ENCODE peak calls at places on chromosomes 6 and 20, in ten cellular contexts. J, P, Q, H, V, M, Y, D, N and O are unnamed samples.

GRCh38 chr6:149933461-149933860 is 8.4 kb upstream of the ULBP2 start:
- DNase-seq in J (no peak), P (no peak), Q (no peak), H (no peak), V (no peak), M (no peak), Y (no peak), D (no peak), N (no peak), O (peak; percentile 17)

GRCh38 chr20:54139188-54139587 is 34.6 kb downstream of the CYP24A1 start:
- DNase-seq in J (no peak), P (no peak), Q (no peak), H (no peak), V (peak; percentile 37), M (no peak), Y (no peak), D (no peak), N (no peak), O (no peak)

GRCh38 chr6:100839419-100839818 is 41.7 kb downstream of the ASCC3 start:
- DNase-seq in J (no peak), P (no peak), Q (no peak), H (no peak), V (no peak), M (no peak), Y (no peak), D (no peak), N (no peak), O (no peak)

GRCh38 chr6:51986864-51987263 is 100.5 kb downstream of the PKHD1 start:
- DNase-seq in J (no peak), P (no peak), Q (no peak), H (no peak), V (no peak), M (no peak), Y (no peak), D (no peak), N (no peak), O (no peak)

GRCh38 chr20:2125474-2126112 is 24.0 kb downstream of the STK35 start:
- DNase-seq in J (no peak), P (no peak), Q (no peak), H (no peak), V (no peak), M (no peak), Y (no peak), D (no peak), N (no peak), O (no peak)

GRCh38 chr6:157339432-157339831 is 16.1 kb upstream of the TMEM242 start:
- DNase-seq in J (no peak), P (no peak), Q (no peak), H (no peak), V (no peak), M (no peak), Y (no peak), D (no peak), N (no peak), O (no peak)

GRCh38 chr6:156980515-156980914 is 203.3 kb downstream of the ARID1B start:
- DNase-seq in J (no peak), P (no peak), Q (peak; percentile 51), H (peak; percentile 37), V (no peak), M (no peak), Y (no peak), D (no peak), N (no peak), O (no peak)

GRCh38 chr20:20561841-20562240 is 150.6 kb downstream of the RALGAPA2 start:
- DNase-seq in J (no peak), P (no peak), Q (no peak), H (no peak), V (no peak), M (no peak), Y (no peak), D (no peak), N (no peak), O (no peak)

DNA sequence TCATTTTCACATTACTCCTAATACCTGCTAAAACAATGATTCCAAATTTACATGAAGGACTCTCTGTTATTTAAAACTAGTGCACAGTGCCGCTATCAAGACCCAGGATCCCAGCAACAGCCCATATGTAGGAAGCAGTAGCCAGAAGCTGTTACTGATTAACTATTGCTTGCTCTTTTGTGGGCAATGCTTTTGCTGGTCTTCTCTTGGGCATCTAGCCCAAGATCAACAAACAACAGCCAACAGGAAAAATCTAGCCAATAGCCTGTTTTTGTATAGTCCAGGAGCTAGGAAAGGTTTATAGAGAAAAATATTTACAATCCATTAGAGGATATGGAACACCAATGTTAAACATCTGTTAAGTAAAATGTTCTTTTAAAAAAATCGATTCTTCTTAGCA is 22.1 kb upstream of the TENT5A start:
- DNase-seq in J (no peak), P (no peak), Q (no peak), H (no peak), V (no peak), M (no peak), Y (no peak), D (no peak), N (no peak), O (no peak)
- TF ChIP-seq CTCF in J (no peak), P (no peak), Q (no peak), H (no peak), V (no peak), M (no peak), Y (no peak), D (no peak), N (no peak), O (no peak)

GRCh38 chr6:20153194-20153593 is 59.1 kb downstream of the MBOAT1 start:
- DNase-seq in J (no peak), P (no peak), Q (no peak), H (no peak), V (no peak), M (no peak), Y (no peak), D (no peak), N (no peak), O (no peak)
- TF ChIP-seq CTCF in J (no peak), P (no peak), Q (no peak), H (no peak), V (no peak), M (no peak), Y (no peak), D (no peak), N (no peak), O (no peak)

GRCh38 chr6:15256538-15257222 is 10.8 kb downstream of the JARID2 start:
- DNase-seq in J (no peak), P (peak; percentile 41), Q (no peak), H (no peak), V (no peak), M (no peak), Y (no peak), D (no peak), N (no peak), O (no peak)

GRCh38 chr6:15255481-15256414 is 9.9 kb downstream of the JARID2 start:
- DNase-seq in J (no peak), P (no peak), Q (no peak), H (no peak), V (no peak), M (no peak), Y (no peak), D (no peak), N (no peak), O (no peak)

GRCh38 chr6:15252205-15252604 is 6.3 kb downstream of the JARID2 start:
- DNase-seq in J (no peak), P (no peak), Q (no peak), H (no peak), V (no peak), M (no peak), Y (no peak), D (no peak), N (no peak), O (no peak)

GRCh38 chr6:15253107-15254073 is 7.5 kb downstream of the JARID2 start:
- DNase-seq in J (no peak), P (no peak), Q (no peak), H (no peak), V (no peak), M (no peak), Y (no peak), D (no peak), N (no peak), O (no peak)

DNA sequence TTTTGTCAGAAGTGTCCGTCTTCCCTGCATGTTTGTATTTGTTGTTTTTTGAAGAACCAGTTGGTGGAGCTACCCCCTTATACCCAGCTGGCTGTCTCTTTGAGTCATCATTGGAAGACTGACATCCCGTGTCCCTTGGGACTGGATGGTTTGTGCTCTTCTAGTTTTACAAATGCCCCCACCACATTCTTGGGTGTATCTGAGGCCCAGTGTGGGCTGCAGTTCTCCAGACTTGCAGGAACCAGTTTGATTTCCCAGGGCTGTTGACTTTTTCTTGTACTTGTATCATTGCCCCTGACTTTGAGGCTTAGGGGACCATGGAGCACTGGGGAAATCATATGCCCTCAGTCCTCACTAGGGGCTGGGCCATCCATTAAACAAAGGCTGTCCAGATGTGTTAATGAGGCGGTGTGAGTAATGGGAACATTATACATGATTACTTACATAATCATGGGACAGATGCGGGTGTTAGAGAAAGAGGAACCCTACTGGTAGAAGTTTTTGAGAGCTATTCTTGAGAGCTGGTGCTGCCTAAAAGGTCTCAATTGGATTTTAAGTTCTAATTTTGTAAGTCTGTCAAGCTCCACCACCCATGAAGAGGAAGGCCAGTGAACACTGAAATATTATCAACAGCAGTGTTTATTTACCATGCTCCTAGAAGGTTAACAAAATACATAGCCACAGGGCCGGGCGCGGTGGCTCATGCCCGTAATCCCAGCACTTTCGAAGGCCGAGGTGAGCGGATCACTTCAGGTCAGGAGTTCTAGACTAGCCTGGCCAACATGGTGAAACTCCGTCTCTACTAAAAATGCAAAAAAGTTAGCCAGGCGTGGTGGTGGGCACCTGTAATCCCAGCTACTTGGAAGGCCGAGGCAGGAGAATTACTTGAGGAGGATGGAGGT is 8.5 kb downstream of the JARID2 start:
- DNase-seq in J (no peak), P (no peak), Q (no peak), H (no peak), V (peak; percentile 69), M (no peak), Y (no peak), D (no peak), N (no peak), O (peak; percentile 86)
- TF ChIP-seq CTCF in J (no peak), P (no peak), Q (no peak), H (no peak), V (peak; percentile 15), M (no peak), Y (no peak), D (no peak), N (no peak), O (peak; percentile 63)

DNA sequence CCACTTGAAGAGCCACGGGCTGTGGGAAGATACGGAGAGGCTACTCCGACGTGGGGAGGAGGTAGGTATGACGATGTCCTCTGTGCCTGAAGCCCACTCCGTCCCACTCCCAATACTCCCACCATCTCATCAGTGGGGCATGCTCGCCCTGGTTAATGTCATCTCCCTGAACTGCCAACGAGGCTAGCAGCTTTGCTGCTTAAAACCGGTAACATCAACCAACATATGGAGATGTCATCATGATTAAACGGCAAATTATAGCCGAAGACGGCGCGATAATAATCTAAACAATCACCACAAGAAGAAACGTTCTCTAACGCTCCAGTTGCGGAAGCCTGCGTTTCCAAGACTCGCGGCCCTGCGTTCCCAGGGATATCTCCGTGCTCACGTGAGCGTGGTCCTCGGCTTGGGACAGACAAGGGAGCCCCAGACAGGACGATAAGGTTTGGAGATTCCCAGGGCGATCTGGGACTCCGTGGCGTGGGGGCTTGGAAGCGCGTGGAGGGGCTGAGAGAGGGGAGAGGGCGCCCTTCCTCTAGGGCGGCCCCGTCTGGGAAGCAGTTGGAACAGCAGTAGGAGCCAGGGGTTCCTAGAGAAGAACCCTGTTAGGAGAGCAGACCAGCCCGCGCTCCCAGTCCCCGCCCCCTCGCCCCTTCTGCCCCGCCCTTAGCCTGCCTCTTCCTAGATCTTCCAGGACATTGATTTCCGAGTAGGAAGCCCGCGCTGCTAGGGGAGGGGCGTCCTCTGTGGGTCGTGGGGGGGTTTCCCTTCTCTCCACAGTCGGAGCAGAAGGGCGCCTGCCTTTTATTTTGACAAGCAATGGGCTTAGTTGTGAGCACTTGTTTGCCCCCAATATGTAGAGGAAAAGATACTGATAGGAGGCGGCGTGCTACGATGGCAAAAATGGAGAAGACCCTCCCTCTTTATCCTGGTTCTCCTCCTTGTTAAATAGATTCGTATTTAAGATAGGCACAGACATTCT is 10.7 kb downstream of the NRN1 start:
- DNase-seq in J (peak; percentile 54), P (peak; percentile 84), Q (no peak), H (no peak), V (peak; percentile 85), M (peak; percentile 44), Y (no peak), D (no peak), N (no peak), O (no peak)
- TF ChIP-seq CTCF in J (no peak), P (no peak), Q (no peak), H (no peak), V (peak; percentile 44), M (peak; percentile 47), Y (peak; percentile 37), D (no peak), N (peak; percentile 25), O (peak; percentile 42)